ENCODE peak calls at places on chromosome 14, in eight cellular contexts. U is ovary, O is hepatocyte, W is spleen, X is GM23338, N is OCI-LY7, K is sigmoid colon, D is astrocyte. H is an unnamed sample.

GRCh38 chr14:103329421-103330347 is 4.4 kb upstream of the EIF5 start:
- DNase-seq in U (peak; percentile 36), X (no peak), D (peak; percentile 11), K (no peak), W (no peak), N (peak; percentile 18), O (peak; percentile 29), H (no peak)

GRCh38 chr14:21350539-21350938 is 33.3 kb downstream of the SUPT16H start:
- DNase-seq in O (no peak), X (no peak), D (no peak), W (no peak), N (no peak), K (no peak), U (no peak), H (no peak)

GRCh38 chr14:61103541-61104339 is 122.7 kb downstream of the SLC38A6 start:
- DNase-seq in N (no peak), O (peak; percentile 86), K (peak; percentile 76), W (no peak), D (peak; percentile 99), X (peak; percentile 44), U (peak; percentile 58), H (peak; percentile 48)

GRCh38 chr14:72033331-72033730 is 101.1 kb downstream of the RGS6 start:
- DNase-seq in O (no peak), N (no peak), W (no peak), X (no peak), K (no peak), D (no peak), U (no peak), H (no peak)

GRCh38 chr14:33210304-33210703 is 271.6 kb downstream of the NPAS3 start:
- DNase-seq in W (no peak), U (no peak), K (no peak), D (peak; percentile 18), N (no peak), X (peak; percentile 58), O (peak; percentile 38), H (peak; percentile 31)

GRCh38 chr14:38042356-38042755 is 165.3 kb upstream of the SSTR1 start:
- DNase-seq in O (peak; percentile 35), N (no peak), X (peak; percentile 21), K (no peak), U (no peak), W (no peak), D (peak; percentile 47), H (no peak)

GRCh38 chr14:78022059-78022458 is 148.1 kb upstream of the NRXN3 start:
- DNase-seq in O (peak; percentile 71), N (peak; percentile 61), X (peak; percentile 90), D (peak; percentile 32), W (no peak), U (no peak), K (no peak), H (peak; percentile 67)

GRCh38 chr14:77843155-77843554 is 43.2 kb downstream of the ADCK1 start:
- DNase-seq in D (no peak), W (no peak), U (no peak), K (no peak), N (no peak), X (no peak), O (no peak), H (no peak)

GRCh38 chr14:53295985-53296582 is 143.0 kb upstream of the DDHD1 start:
- DNase-seq in O (peak; percentile 65), N (peak; percentile 57), X (peak; percentile 76), W (no peak), D (peak; percentile 6), K (no peak), U (no peak), H (no peak)

GRCh38 chr14:61573748-61574513 is 121.4 kb upstream of the HIF1A start:
- DNase-seq in X (no peak), D (peak; percentile 74), O (no peak), U (no peak), K (no peak), W (no peak), N (no peak), H (no peak)

GRCh38 chr14:76919811-76920571 is 93.8 kb downstream of the LRRC74A start:
- DNase-seq in D (peak; percentile 88), X (peak; percentile 67), N (no peak), U (peak; percentile 64), W (no peak), K (peak; percentile 73), O (peak; percentile 87), H (no peak)

GRCh38 chr14:81268016-81268416 is 47.3 kb upstream of the GTF2A1 start:
- DNase-seq in K (no peak), D (no peak), O (no peak), U (no peak), X (peak; percentile 33), N (peak; percentile 39), W (no peak), H (peak; percentile 17)

DNA sequence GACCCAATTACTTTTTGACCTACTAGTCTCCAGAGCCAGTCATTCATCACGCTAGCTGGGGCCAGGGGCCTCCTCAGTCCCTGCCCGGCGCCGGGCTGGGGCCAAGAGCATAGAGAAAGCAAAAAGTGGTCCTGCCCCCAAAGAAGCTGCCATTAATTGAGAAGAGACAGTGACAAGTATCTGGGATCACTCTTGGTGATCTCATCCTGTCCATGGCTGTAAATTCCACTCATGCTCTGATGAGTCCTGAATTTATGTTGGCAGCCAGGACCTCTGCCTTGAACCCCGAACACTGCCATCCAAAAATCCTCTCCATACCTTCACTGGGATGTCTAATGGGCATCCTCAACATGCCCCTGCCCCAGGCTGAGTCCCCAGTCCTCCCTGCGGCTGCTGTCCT is 34.4 kb upstream of the DLK1 start:
- DNase-seq in D (no peak), O (no peak), K (no peak), W (no peak), U (no peak), X (no peak), N (no peak), H (no peak)
- H3K4me3 ChIP-seq in D (peak overlapping the region; percentile 41), O (no peak overlapping the region), K (no peak overlapping the region), W (no peak overlapping the region), U (no peak overlapping the region), X (no peak overlapping the region), N (no peak overlapping the region), H (no peak overlapping the region)

DNA sequence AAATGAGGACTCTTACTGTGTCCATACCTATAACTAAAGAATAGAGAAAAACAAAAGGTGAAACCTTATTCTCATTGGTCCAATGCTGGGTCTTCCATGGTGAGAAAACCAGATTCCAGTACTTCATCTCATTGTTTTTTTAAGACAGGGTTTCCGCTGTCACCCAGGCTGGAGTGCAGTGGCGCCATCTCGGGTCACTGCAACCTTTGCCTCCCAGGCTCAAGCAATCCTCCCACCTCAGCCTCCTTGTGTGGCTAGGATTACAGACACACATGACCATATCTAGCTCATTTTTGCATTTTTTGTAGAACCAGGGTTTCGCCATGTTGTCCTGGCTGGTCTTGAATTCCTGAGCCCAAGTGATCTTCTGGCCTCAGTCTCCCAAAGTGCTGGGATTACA is 13.3 kb downstream of the RBM23 start:
- DNase-seq in D (no peak), U (no peak), W (no peak), X (no peak), K (no peak), O (no peak), N (no peak), H (no peak)
- H3K36me3 ChIP-seq in D (peaks cover 62% of the 10 kb centered on the region), U (no peaks in the 10 kb centered on the region), W (peaks cover 100% of the 10 kb centered on the region), X (peaks cover 61% of the 10 kb centered on the region), K (peaks cover 70% of the 10 kb centered on the region), O (no peaks in the 10 kb centered on the region), N (peaks cover 98% of the 10 kb centered on the region), H (peaks cover 10% of the 10 kb centered on the region)

GRCh38 chr14:82366803-82367202 is 833.1 kb upstream of the SEL1L start:
- DNase-seq in X (peak; percentile 56), K (no peak), D (no peak), O (peak; percentile 13), N (no peak), U (no peak), W (no peak), H (no peak)
- TF ChIP-seq CTCF in X (peak; percentile 34), K (no peak), D (no peak), O (peak; percentile 13), N (no peak), U (no peak), W (no peak), H (peak; percentile 30)

DNA sequence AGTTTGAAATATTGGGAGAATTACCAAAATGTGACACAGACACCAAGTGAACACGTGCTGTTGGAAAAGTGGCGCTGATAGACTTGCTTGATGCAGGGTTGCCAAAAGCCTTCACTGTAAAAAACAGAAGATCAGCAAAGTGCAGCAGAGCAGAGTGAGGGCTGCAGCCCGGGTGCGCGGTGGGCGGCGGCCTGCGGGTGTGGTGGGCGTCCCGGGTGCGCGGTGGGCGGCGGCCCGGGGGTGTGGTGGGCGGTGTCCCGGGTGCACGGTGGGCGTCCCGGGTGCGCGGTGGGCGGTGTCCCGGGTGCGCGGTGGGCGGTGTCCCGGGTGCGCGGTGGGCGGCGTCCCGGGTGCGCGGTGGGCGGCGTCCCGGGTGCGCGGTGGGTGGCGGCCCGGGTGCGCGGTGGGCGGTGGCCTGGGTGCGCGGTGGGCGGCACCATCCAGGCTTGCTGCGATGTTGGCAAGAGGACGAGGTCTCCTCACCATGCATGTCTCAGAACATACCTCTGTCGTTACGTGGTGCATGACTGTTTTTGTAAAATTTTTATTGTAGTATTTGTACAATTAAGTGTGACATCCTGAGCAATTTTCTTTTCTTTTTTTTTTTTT is 34.1 kb upstream of the TEX22 start:
- DNase-seq in X (no peak), K (no peak), U (no peak), W (no peak), D (peak; percentile 61), O (no peak), N (no peak), H (peak; percentile 37)
- H3K4me3 ChIP-seq in X (no peak overlapping the region), K (no peak overlapping the region), U (no peak overlapping the region), W (no peak overlapping the region), D (no peak overlapping the region), O (no peak overlapping the region), N (no peak overlapping the region), H (peak overlapping the region; percentile 1)

DNA sequence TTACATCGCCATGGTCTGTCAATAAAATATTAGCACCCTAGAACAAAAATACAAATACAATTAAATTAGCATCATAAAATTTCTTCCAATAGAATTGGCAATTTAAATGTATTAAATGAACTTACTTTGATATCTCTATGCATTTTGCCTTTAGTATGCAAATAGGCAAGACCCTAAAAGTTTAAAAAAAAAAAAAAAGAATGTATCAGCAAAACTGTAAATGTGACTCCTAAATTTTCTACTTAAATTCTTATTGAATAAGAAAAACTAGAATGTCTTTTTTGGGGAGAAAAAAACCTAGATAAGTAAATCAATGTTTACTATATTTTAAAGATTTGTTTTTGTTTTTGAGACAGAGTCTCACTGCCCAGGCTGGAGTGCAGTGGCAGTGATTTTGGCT is 56.2 kb downstream of the MAP4K5 start:
- DNase-seq in D (no peak), X (no peak), K (no peak), O (no peak), W (no peak), U (no peak), N (no peak), H (no peak)
- H3K36me3 ChIP-seq in D (peaks cover 45% of the 10 kb centered on the region), X (peaks cover 9% of the 10 kb centered on the region), K (peaks cover 4% of the 10 kb centered on the region), O (no peaks in the 10 kb centered on the region), W (peaks cover 70% of the 10 kb centered on the region), U (no peaks in the 10 kb centered on the region), N (peaks cover 58% of the 10 kb centered on the region), H (no peaks in the 10 kb centered on the region)